ENCODE peak calls at places on chromosomes 5 and 9, in five cellular contexts. C, S, O, A and D are unnamed samples.
A peak's percentile ranks its signal among the peaks of the same experiment; 100 is the strongest.

GRCh38 chr5:31854181-31854624 is 215.3 kb downstream of the PDZD2 start:
- DNase-seq in S (peak; percentile 2), C (no peak), O (peak; percentile 89), A (peak; percentile 57), D (no peak)

GRCh38 chr5:19865336-19866087 is 122.5 kb downstream of the CDH18 start:
- DNase-seq in C (no peak), A (no peak), S (no peak), O (no peak), D (no peak)

GRCh38 chr5:83628360-83628759 is 92.3 kb downstream of the HAPLN1 start:
- DNase-seq in A (no peak), S (no peak), C (no peak), O (no peak), D (no peak)

GRCh38 chr9:91784673-91785402 is 165.2 kb downstream of the ROR2 start:
- DNase-seq in S (no peak), C (no peak), A (no peak), O (no peak), D (no peak)

GRCh38 chr9:7879551-7880245 is 80.1 kb upstream of the DMAC1 start:
- DNase-seq in S (no peak), C (peak; percentile 48), O (peak; percentile 96), A (peak; percentile 55), D (no peak)

GRCh38 chr5:179227196-179227577 is 118.1 kb downstream of the ADAMTS2 start:
- DNase-seq in O (no peak), A (no peak), C (no peak), S (no peak), D (no peak)

GRCh38 chr5:52427615-52428014 is 360.1 kb upstream of the ITGA1 start:
- DNase-seq in A (no peak), S (no peak), O (no peak), C (no peak), D (no peak)

GRCh38 chr5:174796711-174797192 is 72.4 kb downstream of the MSX2 start:
- DNase-seq in A (peak; percentile 55), O (no peak), S (no peak), C (no peak), D (no peak)

GRCh38 chr5:34789021-34789531 is 49.9 kb upstream of the TTC23L start:
- DNase-seq in S (peak; percentile 87), A (peak; percentile 30), O (peak; percentile 54), C (no peak), D (no peak)

GRCh38 chr9:127973169-127974001 is 7.4 kb downstream of the EEIG1 start:
- DNase-seq in S (no peak), C (no peak), O (no peak), A (no peak), D (no peak)

GRCh38 chr9:14395300-14396082 is 81.5 kb upstream of the NFIB start:
- DNase-seq in C (no peak), O (no peak), A (no peak), S (no peak), D (no peak)

GRCh38 chr5:122182491-122182921 is 53.2 kb downstream of the ZNF474 start:
- DNase-seq in A (peak; percentile 85), S (peak; percentile 88), C (no peak), O (peak; percentile 91), D (no peak)